ENCODE peak calls at places on chromosomes 6 and 20, in seven cellular contexts. O is BJ, K is tibial artery, G is AG04450, D is SK-N-SH, Z is epithelial cell of esophagus, N is endodermal cell. M is an unnamed sample.
A peak's percentile ranks its signal among the peaks of the same experiment; 100 is the strongest.

GRCh38 chr6:77397561-77397960 is 65.7 kb downstream of the HTR1B start:
- DNase-seq in O (no peak), K (no peak), G (no peak), D (no peak), Z (peak; percentile 29), N (no peak), M (peak; percentile 41)

GRCh38 chr6:61809004-61809595 is 476.9 kb downstream of the KHDRBS2 start:
- DNase-seq in O (no peak), K (no peak), G (no peak), D (peak; percentile 2), Z (peak; percentile 40), N (no peak), M (peak; percentile 30)

GRCh38 chr6:35139924-35140524 is 1.1 kb downstream of the TCP11 start:
- DNase-seq in O (no peak), K (no peak), G (peak; percentile 56), D (peak; percentile 70), Z (peak; percentile 70), N (peak; percentile 80), M (peak; percentile 58)

GRCh38 chr6:113530769-113531168 is 326.4 kb upstream of the MARCKS start:
- DNase-seq in O (no peak), K (no peak), G (peak; percentile 57), D (no peak), Z (peak; percentile 92), N (no peak), M (peak; percentile 94)

GRCh38 chr6:168126566-168127383 is 47.8 kb upstream of the FRMD1 start:
- DNase-seq in O (no peak), K (no peak), G (no peak), D (no peak), Z (no peak), N (peak; percentile 41), M (no peak)

GRCh38 chr20:24721891-24722530 is 227.1 kb upstream of the CST7 start:
- DNase-seq in O (no peak), K (no peak), G (no peak), D (no peak), Z (no peak), N (peak; percentile 21), M (no peak)

GRCh38 chr6:153858529-153858928 is 180.5 kb upstream of the OPRM1 start:
- DNase-seq in O (no peak), K (no peak), G (no peak), D (no peak), Z (no peak), N (no peak), M (no peak)

GRCh38 chr6:121584591-121585369 is 149.3 kb downstream of the GJA1 start:
- DNase-seq in O (peak; percentile 13), K (no peak), G (no peak), D (no peak), Z (peak; percentile 30), N (no peak), M (peak; percentile 34)

GRCh38 chr20:25466846-25467245 is 59.4 kb downstream of the GINS1 start:
- DNase-seq in O (no peak), K (no peak), G (no peak), D (no peak), Z (no peak), N (no peak), M (no peak)

DNA sequence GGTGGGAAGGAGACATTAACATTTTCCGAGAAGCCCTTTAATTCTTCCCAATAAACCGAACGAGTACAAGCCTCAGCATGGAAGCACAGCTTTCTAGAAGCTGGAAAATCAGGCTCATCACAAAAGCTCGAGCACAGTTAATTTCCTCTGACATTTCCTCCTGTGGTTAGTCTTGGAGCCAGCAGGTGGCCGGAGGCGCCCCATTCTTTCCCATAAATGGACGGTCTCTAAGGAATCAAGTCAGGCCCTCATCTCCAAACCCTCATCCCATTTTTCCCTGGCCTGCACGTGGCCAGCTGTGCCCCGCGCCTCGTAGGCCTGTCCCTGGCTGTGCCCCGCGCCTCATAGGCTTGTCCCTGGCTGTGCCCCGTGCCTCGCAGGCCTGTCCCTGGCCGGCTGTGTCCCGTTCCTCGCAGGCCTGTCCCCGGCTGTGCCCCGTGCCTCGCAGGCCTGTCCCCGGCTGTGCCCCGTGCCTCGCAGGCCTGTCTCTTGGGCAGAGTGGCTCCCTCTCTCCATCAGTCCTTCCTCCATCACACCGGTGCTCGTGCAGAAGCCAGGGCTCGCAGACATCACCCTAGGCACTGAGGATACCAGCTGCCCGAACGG is 19.7 kb upstream of the NTSR1 start:
- DNase-seq in O (no peak), K (no peak), G (no peak), D (no peak), Z (peak; percentile 39), N (no peak), M (no peak)
- TF ChIP-seq CTCF in O (peak; percentile 11), K (no peak), G (peak; percentile 45), D (peak; percentile 35), Z (peak; percentile 35), N (peak; percentile 28), M (peak; percentile 24)

GRCh38 chr6:71288228-71289038 is at the start of gene OGFRL1:
- DNase-seq in O (no peak), K (peak; percentile 67), G (no peak), D (peak; percentile 96), Z (peak; percentile 78), N (peak; percentile 85), M (peak; percentile 45)

GRCh38 chr6:71289802-71290175 is 1.2 kb downstream of the OGFRL1 start:
- DNase-seq in O (no peak), K (no peak), G (no peak), D (no peak), Z (no peak), N (no peak), M (no peak)

GRCh38 chr6:71290611-71291010 is 2.0 kb downstream of the OGFRL1 start:
- DNase-seq in O (no peak), K (no peak), G (no peak), D (no peak), Z (no peak), N (no peak), M (no peak)

GRCh38 chr6:71287926-71288227 is 734 bp upstream of the OGFRL1 start:
- DNase-seq in O (no peak), K (no peak), G (no peak), D (no peak), Z (no peak), N (no peak), M (no peak)

DNA sequence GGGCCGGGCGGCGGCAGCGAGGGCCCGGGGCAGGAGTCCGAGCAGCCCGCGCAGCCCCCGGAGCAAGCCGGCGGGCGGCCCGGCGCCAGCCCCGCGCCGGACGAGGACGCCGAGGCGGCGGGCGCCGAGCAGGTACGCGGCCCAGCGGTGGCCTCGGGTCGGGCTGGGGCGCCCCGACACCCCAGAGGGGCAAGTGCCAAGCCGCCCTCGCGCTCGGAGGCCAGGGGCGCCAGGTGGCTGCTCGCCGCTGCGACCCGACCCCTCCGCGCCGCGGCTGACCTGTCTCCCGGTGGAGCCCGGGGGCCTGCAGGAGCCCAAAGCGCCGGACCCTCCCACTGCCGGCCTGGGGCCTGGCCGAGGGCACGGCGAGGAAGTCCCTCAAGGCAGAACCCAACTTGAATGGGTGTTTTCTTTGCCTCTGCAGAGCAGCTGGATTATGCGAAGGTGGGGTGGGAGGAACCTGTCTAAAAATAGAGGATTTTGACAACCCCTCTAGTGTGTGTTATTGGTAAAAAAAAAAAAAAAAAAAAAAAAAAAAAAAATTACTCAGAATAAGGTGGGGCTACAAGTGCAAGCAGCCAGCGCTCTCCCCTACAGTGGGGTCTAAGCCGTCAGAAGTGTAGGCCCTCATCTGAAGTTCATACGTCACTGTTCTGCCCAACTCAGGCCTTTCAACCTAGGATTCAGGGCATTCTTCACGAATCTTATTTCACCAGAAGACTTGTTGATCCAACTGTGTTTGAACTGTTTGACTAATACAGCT is 609 bp downstream of the OGFRL1 start:
- DNase-seq in O (no peak), K (peak; percentile 26), G (no peak), D (peak; percentile 83), Z (peak; percentile 33), N (peak; percentile 76), M (peak; percentile 21)
- H3K4me3 ChIP-seq in O (peak overlapping the region; percentile 70), K (peak overlapping the region; percentile 69), G (peak overlapping the region; percentile 73), D (peak overlapping the region; percentile 76), Z (peak overlapping the region; percentile 77), N (peak overlapping the region; percentile 48), M (peak overlapping the region; percentile 69)

GRCh38 chr20:753897-754635 is 14.2 kb downstream of the SLC52A3 start:
- DNase-seq in O (no peak), K (no peak), G (no peak), D (no peak), Z (no peak), N (no peak), M (no peak)
- TF ChIP-seq CTCF in O (no peak), K (no peak), G (no peak), D (no peak), Z (no peak), N (no peak), M (no peak)

GRCh38 chr6:52389264-52389625 is 27.3 kb downstream of the PAQR8 start:
- DNase-seq in O (no peak), K (no peak), G (no peak), D (peak; percentile 26), Z (no peak), N (no peak), M (no peak)

GRCh38 chr6:52391599-52391998 is 28.5 kb upstream of the EFHC1 start:
- DNase-seq in O (no peak), K (no peak), G (no peak), D (no peak), Z (no peak), N (no peak), M (no peak)

GRCh38 chr6:52389626-52390360 is 27.8 kb downstream of the PAQR8 start:
- DNase-seq in O (no peak), K (no peak), G (no peak), D (peak; percentile 63), Z (peak; percentile 42), N (no peak), M (peak; percentile 51)

GRCh38 chr6:52388790-52389189 is 26.8 kb downstream of the PAQR8 start:
- DNase-seq in O (no peak), K (no peak), G (no peak), D (no peak), Z (no peak), N (no peak), M (no peak)

DNA sequence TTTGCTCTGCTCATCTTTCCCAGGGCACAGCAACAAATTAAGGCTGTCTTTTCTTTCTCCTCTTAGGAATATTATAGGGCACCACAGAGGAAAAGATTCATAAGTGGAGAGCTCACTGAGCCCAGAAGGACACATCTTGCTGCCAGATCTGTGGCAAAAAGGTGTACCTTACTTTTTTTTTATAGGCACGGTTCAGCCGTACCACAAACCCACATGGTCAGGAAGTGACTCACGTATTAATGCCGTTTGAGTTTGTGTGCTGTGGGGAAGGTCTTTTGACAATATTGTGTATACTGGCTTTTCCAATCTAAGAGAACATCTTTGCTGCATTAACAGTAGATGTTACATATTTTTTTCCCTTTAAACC is 28.4 kb downstream of the PAQR8 start:
- DNase-seq in O (peak; percentile 27), K (no peak), G (no peak), D (peak; percentile 34), Z (peak; percentile 67), N (no peak), M (peak; percentile 76)
- H3K4me3 ChIP-seq in O (no peak overlapping the region), K (no peak overlapping the region), G (no peak overlapping the region), D (peak overlapping the region; percentile 31), Z (no peak overlapping the region), N (no peak overlapping the region), M (no peak overlapping the region)

GRCh38 chr6:33974030-33974429 is 170.2 kb upstream of the MLN start:
- DNase-seq in O (no peak), K (no peak), G (no peak), D (no peak), Z (no peak), N (no peak), M (no peak)
- TF ChIP-seq CTCF in O (no peak), K (no peak), G (no peak), D (no peak), Z (no peak), N (no peak), M (no peak)

M was measured in bronchial epithelial cell.